ENCODE peak calls at places on chromosomes 4 and X, in four cellular contexts. One of them, this sample, is unnamed.

GRCh38 chrX:49233176-49233575 is at the start of gene CACNA1F:
- DNase-seq in HFFc6: no peak
- DNase-seq in lung microvascular endothelial cell: no peak
- DNase-seq in heart right ventricle: no peak
- DNase-seq in this sample: no peak

GRCh38 chr4:153427363-153428071 is 38.6 kb upstream of the TMEM131L start:
- DNase-seq in lung microvascular endothelial cell: no peak
- DNase-seq in HFFc6: peak
- DNase-seq in heart right ventricle: no peak
- DNase-seq in this sample: no peak

GRCh38 chr4:3500634-3501101 is 31.6 kb downstream of the LRPAP1 start:
- DNase-seq in heart right ventricle: no peak
- DNase-seq in HFFc6: no peak
- DNase-seq in lung microvascular endothelial cell: no peak
- DNase-seq in this sample: no peak

GRCh38 chr4:1462768-1463075 is 56.5 kb upstream of the NKX1-1 start:
- DNase-seq in heart right ventricle: no peak
- DNase-seq in HFFc6: no peak
- DNase-seq in lung microvascular endothelial cell: no peak
- DNase-seq in this sample: no peak

GRCh38 chrX:118865231-118865630 is 41.6 kb downstream of the ZCCHC12 start:
- DNase-seq in HFFc6: no peak
- DNase-seq in lung microvascular endothelial cell: no peak
- DNase-seq in heart right ventricle: no peak
- DNase-seq in this sample: no peak

GRCh38 chr4:168585168-168586091 is 88.6 kb downstream of the PALLD start:
- DNase-seq in HFFc6: peak
- DNase-seq in lung microvascular endothelial cell: peak
- DNase-seq in heart right ventricle: peak
- DNase-seq in this sample: no peak

GRCh38 chr4:24186466-24186865 is 296.6 kb upstream of the PPARGC1A start:
- DNase-seq in HFFc6: no peak
- DNase-seq in lung microvascular endothelial cell: no peak
- DNase-seq in heart right ventricle: no peak
- DNase-seq in this sample: no peak

GRCh38 chr4:84451546-84451945 is 47.5 kb downstream of the NKX6-1 start:
- DNase-seq in heart right ventricle: no peak
- DNase-seq in HFFc6: no peak
- DNase-seq in lung microvascular endothelial cell: peak
- DNase-seq in this sample: no peak

GRCh38 chr4:68148795-68149685 is 19.4 kb upstream of the TMPRSS11F start:
- DNase-seq in lung microvascular endothelial cell: no peak
- DNase-seq in HFFc6: no peak
- DNase-seq in heart right ventricle: no peak
- DNase-seq in this sample: no peak

GRCh38 chr4:68693325-68694075 is 23.0 kb upstream of the UGT2B15 start:
- DNase-seq in HFFc6: no peak
- DNase-seq in heart right ventricle: no peak
- DNase-seq in lung microvascular endothelial cell: no peak
- DNase-seq in this sample: peak